ENCODE peak calls at places on chromosomes 5 and 9, in four cellular contexts. B is transverse colon, A is EL, E is T follicular helper cell. Y is an unnamed sample.

GRCh38 chr5:93186031-93186682 is 394.9 kb downstream of the NR2F1-AS1 start:
- DNase-seq in E (no peak), A (peak), B (no peak), Y (no peak)

GRCh38 chr9:92614763-92615441 is 55.0 kb downstream of the IPPK start:
- DNase-seq in A (no peak), E (no peak), B (no peak), Y (no peak)

GRCh38 chr5:71632168-71632567 is 45.0 kb downstream of the MCCC2 start:
- DNase-seq in E (no peak), B (no peak), A (no peak), Y (no peak)

GRCh38 chr9:83800236-83801033 is 17.1 kb downstream of the GKAP1 start:
- DNase-seq in E (no peak), B (no peak), A (no peak), Y (no peak)

GRCh38 chr5:661891-662750 is 31.0 kb downstream of the TPPP start:
- DNase-seq in A (no peak), B (no peak), E (no peak), Y (no peak)

GRCh38 chr9:13860019-13860418 is 453.9 kb downstream of the NFIB start:
- DNase-seq in A (no peak), B (no peak), E (no peak), Y (no peak)

GRCh38 chr5:32312194-32312681 is 501 bp downstream of the MTMR12 start:
- DNase-seq in A (peak), B (peak), E (peak), Y (peak)

GRCh38 chr5:152688561-152689274 is 283.6 kb upstream of the NMUR2 start:
- DNase-seq in E (no peak), A (peak), B (no peak), Y (peak)

GRCh38 chr9:617441-618085 is 223.9 kb upstream of the DMRT1 start:
- DNase-seq in B (no peak), A (no peak), E (no peak), Y (no peak)

GRCh38 chr5:112691758-112692157 is 45.9 kb upstream of the APC start:
- DNase-seq in E (no peak), B (no peak), A (no peak), Y (no peak)

GRCh38 chr9:72022846-72023245 is 37.6 kb downstream of the C9orf57 start:
- DNase-seq in E (no peak), B (peak), A (peak), Y (no peak)

GRCh38 chr5:142246263-142246662 is 78.6 kb downstream of the SPRY4 start:
- DNase-seq in E (no peak), B (no peak), A (peak), Y (peak)

GRCh38 chr5:40046792-40047191 is 622.0 kb upstream of the DAB2 start:
- DNase-seq in E (no peak), B (no peak), A (peak), Y (no peak)

GRCh38 chr9:88992556-88992955 is 1.3 kb downstream of the S1PR3 start:
- DNase-seq in B (no peak), A (no peak), E (no peak), Y (peak)

GRCh38 chr5:151718653-151719052 is 31.9 kb upstream of the SPARC start:
- DNase-seq in B (no peak), E (no peak), A (peak), Y (no peak)

GRCh38 chr5:16539169-16539666 is 73.6 kb upstream of the ZNF622 start:
- DNase-seq in B (peak), A (peak), E (no peak), Y (peak)

GRCh38 chr9:33415152-33416038 is 13.0 kb upstream of the AQP7 start:
- DNase-seq in B (peak), A (peak), E (peak), Y (peak)

GRCh38 chr5:72921103-72921502 is 34.7 kb upstream of the FCHO2 start:
- DNase-seq in E (no peak), B (no peak), A (no peak), Y (no peak)

GRCh38 chr5:64834611-64835010 is 65.9 kb downstream of the CWC27 start:
- DNase-seq in A (no peak), B (no peak), E (no peak), Y (no peak)

GRCh38 chr5:73338201-73339126 is 110.1 kb downstream of the FOXD1 start:
- DNase-seq in E (no peak), A (peak), B (no peak), Y (no peak)

GRCh38 chr9:136152543-136152866 is 33.8 kb upstream of the TMEM250 start:
- DNase-seq in E (no peak), A (no peak), B (no peak), Y (no peak)

GRCh38 chr5:68476854-68477253 is 261.3 kb downstream of the PIK3R1 start:
- DNase-seq in E (no peak), B (no peak), A (no peak), Y (no peak)